ENCODE peak calls at places on chromosomes 3 and 15, in six cellular contexts. X is right cardiac atrium; P is cardiac muscle cell; U is ovary; K is CD8-positive, alpha-beta memory T cell; O is tibial artery. T is an unnamed sample.

GRCh38 chr3:184082465-184082864 is 14.4 kb upstream of the HTR3E start:
- DNase-seq in K (no peak), P (no peak), O (no peak), U (no peak), X (no peak), T (no peak)

GRCh38 chr15:62121273-62122015 is 43.6 kb downstream of the C2CD4B start:
- DNase-seq in X (no peak), O (no peak), K (no peak), P (no peak), U (no peak), T (no peak)

GRCh38 chr3:194860725-194861124 is 175.0 kb downstream of the FAM43A start:
- DNase-seq in P (no peak), X (no peak), K (no peak), O (no peak), U (no peak), T (no peak)

GRCh38 chr3:142735462-142735861 is 11.6 kb downstream of the TRPC1 start:
- DNase-seq in X (no peak), P (no peak), K (no peak), U (no peak), O (no peak), T (no peak)

GRCh38 chr3:123069021-123069381 is 2.2 kb downstream of the PDIA5 start:
- DNase-seq in K (no peak), O (no peak), U (no peak), P (no peak), X (no peak), T (no peak)

GRCh38 chr15:90481023-90481422 is 48.7 kb upstream of the CRTC3 start:
- DNase-seq in K (peak; percentile 51), U (no peak), P (no peak), O (no peak), X (no peak), T (no peak)

GRCh38 chr3:172627057-172627809 is 83.6 kb downstream of the NCEH1 start:
- DNase-seq in P (no peak), U (no peak), K (no peak), X (no peak), O (no peak), T (no peak)

GRCh38 chr3:143511174-143511879 is 336.9 kb downstream of the SLC9A9 start:
- DNase-seq in P (no peak), K (no peak), O (no peak), U (no peak), X (no peak), T (no peak)

GRCh38 chr15:69578792-69579587 is 126.4 kb downstream of the RPLP1 start:
- DNase-seq in K (no peak), P (no peak), X (peak; percentile 41), U (no peak), O (peak; percentile 63), T (no peak)

GRCh38 chr3:138646527-138646926 is 38.0 kb downstream of the FAIM start:
- DNase-seq in K (no peak), X (no peak), P (no peak), U (no peak), O (no peak), T (no peak)
- H3K9me3 ChIP-seq in K (peaks cover 7% of the 10 kb centered on the region), X (no peaks in the 10 kb centered on the region), P (no peaks in the 10 kb centered on the region), U (no peaks in the 10 kb centered on the region), O (no peaks in the 10 kb centered on the region), T (peaks cover 53% of the 10 kb centered on the region)

GRCh38 chr15:51265037-51265555 is 73.3 kb downstream of the CYP19A1 start:
- DNase-seq in X (no peak), U (no peak), P (no peak), O (no peak), K (no peak), T (no peak)

GRCh38 chr15:51263726-51264125 is 74.7 kb downstream of the CYP19A1 start:
- DNase-seq in O (no peak), X (no peak), K (no peak), P (no peak), U (no peak), T (no peak)

GRCh38 chr15:51267047-51267713 is 71.2 kb downstream of the CYP19A1 start:
- DNase-seq in P (peak; percentile 38), U (no peak), K (no peak), X (peak; percentile 23), O (no peak), T (peak; percentile 28)

GRCh38 chr15:51267714-51268105 is 70.7 kb downstream of the CYP19A1 start:
- DNase-seq in K (no peak), P (peak; percentile 26), O (no peak), U (no peak), X (no peak), T (no peak)

GRCh38 chr15:51266548-51266947 is 71.8 kb downstream of the CYP19A1 start:
- DNase-seq in P (no peak), X (no peak), U (no peak), O (no peak), K (no peak), T (no peak)
- H3K4me3 ChIP-seq in P (no peak overlapping the region), X (peak overlapping the region; percentile 42), U (peak overlapping the region; percentile 36), O (peak overlapping the region; percentile 59), K (no peak overlapping the region), T (peak overlapping the region; percentile 58)

DNA sequence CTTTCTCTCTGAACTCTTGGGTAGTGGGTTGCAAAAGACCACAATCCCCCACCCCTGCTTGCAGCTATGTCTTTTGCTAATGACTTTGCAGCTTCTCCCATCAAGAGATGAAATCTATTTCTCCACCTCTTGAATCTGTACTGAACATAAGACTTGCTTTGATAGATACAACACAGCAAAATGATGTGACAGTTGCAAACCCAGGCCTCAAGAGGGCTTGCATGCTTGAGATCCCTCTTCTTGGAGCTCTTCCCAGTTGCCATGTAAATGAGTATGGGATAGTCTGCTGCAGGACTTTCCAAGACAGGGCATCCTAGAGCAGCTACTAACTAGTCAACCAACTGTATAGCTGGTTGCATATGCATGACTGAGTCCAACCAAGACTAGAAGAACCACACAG is 783.6 kb downstream of the PDCD6IP start:
- DNase-seq in K (no peak), X (no peak), P (no peak), U (no peak), O (no peak), T (no peak)
- H3K4me1 ChIP-seq in K (no peaks in the 10 kb centered on the region), X (no peaks in the 10 kb centered on the region), P (no peaks in the 10 kb centered on the region), U (no peaks in the 10 kb centered on the region), O (no peaks in the 10 kb centered on the region), T (no peaks in the 10 kb centered on the region)

DNA sequence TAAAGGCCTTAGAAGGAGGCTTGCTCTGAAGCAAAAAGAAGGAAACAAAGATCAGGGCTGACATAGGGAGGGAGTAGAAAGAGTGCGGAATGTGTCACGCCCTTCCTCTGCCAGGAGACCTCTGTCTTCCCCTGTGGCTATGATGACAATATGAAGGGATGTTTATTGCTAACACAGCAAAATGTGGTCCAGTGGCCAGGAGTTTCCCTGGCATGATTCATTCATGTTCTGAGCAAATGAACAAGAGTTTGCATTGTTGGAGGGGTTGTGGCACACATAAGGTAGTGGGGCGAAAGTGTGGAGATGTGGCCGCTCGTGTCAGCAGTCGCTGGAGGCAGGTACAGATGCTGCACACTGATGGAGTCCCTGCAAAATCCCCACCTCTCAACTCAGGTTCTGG is 169.4 kb downstream of the SHQ1 start:
- DNase-seq in O (no peak), K (no peak), X (no peak), P (no peak), U (no peak), T (no peak)
- H3K9me3 ChIP-seq in O (no peaks in the 10 kb centered on the region), K (no peaks in the 10 kb centered on the region), X (no peaks in the 10 kb centered on the region), P (no peaks in the 10 kb centered on the region), U (no peaks in the 10 kb centered on the region), T (peaks cover 8% of the 10 kb centered on the region)

DNA sequence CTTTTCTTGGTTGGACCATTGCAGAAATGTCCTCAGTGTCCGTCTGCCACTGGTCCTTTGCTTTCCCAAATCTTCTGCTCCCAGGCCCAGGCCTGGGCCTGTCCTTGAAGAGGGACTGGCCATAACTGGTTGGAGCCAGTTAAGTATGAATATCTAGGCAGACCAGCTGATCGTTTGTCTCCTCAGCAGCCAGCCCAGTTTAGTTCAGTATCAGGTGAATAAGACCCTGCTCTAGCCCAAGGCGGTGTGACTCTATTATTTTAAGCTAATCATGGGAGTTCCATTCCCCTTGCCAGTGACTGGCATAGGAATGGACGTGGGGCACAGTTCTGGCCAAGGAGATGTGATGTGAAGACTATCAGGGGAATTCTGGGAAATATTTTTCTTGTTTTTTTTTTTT is 73.9 kb upstream of the RASGRF1 start:
- DNase-seq in U (no peak), O (no peak), X (no peak), P (no peak), K (no peak), T (no peak)
- H3K4me3 ChIP-seq in U (no peak overlapping the region), O (no peak overlapping the region), X (no peak overlapping the region), P (no peak overlapping the region), K (no peak overlapping the region), T (no peak overlapping the region)

GRCh38 chr15:67142142-67143092 is 77.0 kb downstream of the SMAD3 start:
- DNase-seq in K (no peak), X (peak; percentile 37), U (no peak), P (peak; percentile 84), O (no peak), T (no peak)
- H3K4me1 ChIP-seq in K (peaks cover 76% of the 10 kb centered on the region), X (peaks cover 40% of the 10 kb centered on the region), U (peaks cover 48% of the 10 kb centered on the region), P (peaks cover 92% of the 10 kb centered on the region), O (peaks cover 61% of the 10 kb centered on the region), T (peaks cover 77% of the 10 kb centered on the region)

GRCh38 chr15:24621630-24622215 is 53.9 kb upstream of the NPAP1 start:
- DNase-seq in U (no peak), P (no peak), X (no peak), O (no peak), K (no peak), T (no peak)
- H3K9me3 ChIP-seq in U (no peaks in the 10 kb centered on the region), P (no peaks in the 10 kb centered on the region), X (no peaks in the 10 kb centered on the region), O (no peaks in the 10 kb centered on the region), K (no peaks in the 10 kb centered on the region), T (no peaks in the 10 kb centered on the region)

GRCh38 chr15:34435658-34436057 is 1.9 kb downstream of the GOLGA8A start:
- DNase-seq in U (no peak), O (no peak), X (no peak), K (no peak), P (no peak), T (no peak)
- H3K4me3 ChIP-seq in U (no peak overlapping the region), O (no peak overlapping the region), X (no peak overlapping the region), K (no peak overlapping the region), P (no peak overlapping the region), T (no peak overlapping the region)